ENCODE peak calls at places on chromosomes 2 and 18, in eight cellular contexts. J is omental fat pad; W is activated naive CD4-positive, alpha-beta T cell; R is lower lobe of right lung; K is HT1080; E is NCI-H2081; H is germinal center; N is stimulated activated CD4-positive, alpha-beta T cell treated with anti-CD3 and anti-CD28 coated beads, TNF-alpha, amount 100 ng/mL, for 4 hours. S is an unnamed sample.

GRCh38 chr2:170717991-170718589 is 3.0 kb downstream of the SP5 start:
- DNase-seq in J (no peak), K (no peak), N (no peak), W (no peak), E (no peak), R (no peak), H (no peak), S (no peak)

GRCh38 chr2:95305341-95306058 is 8.4 kb downstream of the KCNIP3 start:
- DNase-seq in N (no peak), E (no peak), J (no peak), H (no peak), W (no peak), K (no peak), R (no peak), S (no peak)

GRCh38 chr2:123851281-123851680 is 173.8 kb upstream of the CNTNAP5 start:
- DNase-seq in E (no peak), N (no peak), K (no peak), J (no peak), R (no peak), H (no peak), W (no peak), S (peak; percentile 8)

GRCh38 chr2:48357351-48357750 is 172.6 kb upstream of the STON1 start:
- DNase-seq in R (no peak), H (no peak), W (no peak), K (no peak), E (no peak), J (no peak), N (no peak), S (no peak)

GRCh38 chr2:99106905-99107304 is 34.6 kb upstream of the C2orf15 start:
- DNase-seq in R (no peak), J (no peak), H (no peak), E (no peak), N (no peak), K (peak; percentile 52), W (no peak), S (no peak)

GRCh38 chr2:174656671-174657171 is 59.1 kb upstream of the WIPF1 start:
- DNase-seq in E (no peak), J (no peak), W (no peak), H (no peak), K (no peak), R (no peak), N (no peak), S (no peak)

GRCh38 chr18:2657788-2658458 is 2.4 kb downstream of the SMCHD1 start:
- DNase-seq in W (no peak), J (no peak), E (no peak), K (peak; percentile 56), H (peak; percentile 34), R (no peak), N (no peak), S (peak; percentile 35)

GRCh38 chr2:230619471-230619870 is 93.2 kb upstream of the CAB39 start:
- DNase-seq in N (no peak), K (no peak), H (no peak), W (no peak), E (no peak), J (no peak), R (no peak), S (no peak)

GRCh38 chr2:208638059-208638458 is 231.5 kb downstream of the PTH2R start:
- DNase-seq in N (no peak), H (no peak), R (no peak), W (no peak), K (peak; percentile 13), E (no peak), J (no peak), S (no peak)

GRCh38 chr2:16700566-16701259 is 35.1 kb upstream of the CYRIA start:
- DNase-seq in N (no peak), H (no peak), W (no peak), J (no peak), R (no peak), E (no peak), K (no peak), S (no peak)

GRCh38 chr18:68796936-68797690 is 767 bp upstream of the CCDC102B start:
- DNase-seq in J (no peak), H (no peak), W (no peak), E (no peak), K (peak; percentile 85), R (peak; percentile 25), N (no peak), S (peak; percentile 37)

GRCh38 chr2:7881038-7881437 is 800.8 kb upstream of the ID2 start:
- DNase-seq in E (no peak), N (no peak), R (no peak), J (no peak), W (no peak), K (no peak), H (no peak), S (no peak)

GRCh38 chr2:10915731-10916331 is 4.1 kb downstream of the KCNF1 start:
- DNase-seq in E (no peak), N (no peak), K (no peak), H (no peak), R (no peak), J (no peak), W (no peak), S (no peak)

GRCh38 chr18:76429262-76430126 is 65.5 kb downstream of the ZNF516 start:
- DNase-seq in R (no peak), E (no peak), N (no peak), H (no peak), W (no peak), K (no peak), J (no peak), S (no peak)

GRCh38 chr2:43879261-43879660 is 40.5 kb downstream of the ABCG8 start:
- DNase-seq in W (no peak), E (no peak), H (no peak), K (peak; percentile 39), R (no peak), J (no peak), N (no peak), S (no peak)

GRCh38 chr2:158955974-158956373 is 12.5 kb upstream of the TANC1 start:
- DNase-seq in W (no peak), N (no peak), R (no peak), J (no peak), E (no peak), K (no peak), H (no peak), S (no peak)

GRCh38 chr2:197869501-197870111 is 65.2 kb downstream of the PLCL1 start:
- DNase-seq in K (no peak), R (no peak), N (no peak), J (no peak), E (no peak), H (no peak), W (no peak), S (no peak)

GRCh38 chr2:230441188-230441897 is 25.3 kb downstream of the SP100 start:
- DNase-seq in J (no peak), K (no peak), W (no peak), N (no peak), R (no peak), E (no peak), H (peak; percentile 51), S (no peak)

GRCh38 chr18:5057348-5058012 is 139.6 kb downstream of the AKAIN1 start:
- DNase-seq in J (no peak), K (peak; percentile 52), H (peak; percentile 43), N (peak; percentile 6), W (peak; percentile 5), R (peak; percentile 54), E (peak; percentile 67), S (peak; percentile 57)

GRCh38 chr2:168494190-168494711 is 38.2 kb downstream of the CERS6 start:
- DNase-seq in W (no peak), E (peak; percentile 9), H (no peak), J (no peak), N (no peak), K (peak; percentile 37), R (no peak), S (no peak)

GRCh38 chr2:166112193-166112605 is 15.6 kb downstream of the SCN1A start:
- DNase-seq in E (no peak), K (peak; percentile 54), N (no peak), J (no peak), H (no peak), R (no peak), W (no peak), S (no peak)

GRCh38 chr2:26035110-26035728 is 1.3 kb downstream of the RAB10 start:
- DNase-seq in R (no peak), N (no peak), W (no peak), K (no peak), J (no peak), E (no peak), H (peak; percentile 19), S (no peak)

GRCh38 chr2:12169060-12169406 is 422.6 kb downstream of the LPIN1 start:
- DNase-seq in H (peak; percentile 20), W (no peak), J (no peak), N (no peak), R (no peak), E (no peak), K (peak; percentile 25), S (peak; percentile 93)

GRCh38 chr2:157827377-157827776 is 48.8 kb downstream of the ACVR1 start:
- DNase-seq in R (no peak), K (no peak), H (no peak), W (no peak), J (no peak), E (no peak), N (no peak), S (no peak)

GRCh38 chr2:54456526-54457325 is 599 bp downstream of the SPTBN1 start:
- DNase-seq in E (peak; percentile 56), N (no peak), W (no peak), H (peak; percentile 40), J (no peak), K (peak; percentile 36), R (peak; percentile 50), S (no peak)

S was measured in COLO829.